ENCODE peak calls at places on chromosome 19, in eight cellular contexts. L is cardiac fibroblast; V is stimulated activated CD8-positive, alpha-beta memory T cell treated with anti-CD3 and anti-CD28 coated beads, Interleukin-2, amount 100 ng/mL, for 1 hour; M is SK-N-DZ; J is activated CD8-positive, alpha-beta memory T cell treated with anti-CD3 and anti-CD28 coated beads for 1 hour; W is right cardiac atrium; U is NCI-H1105; S is prostate gland. A is an unnamed sample.

GRCh38 chr19:52963229-52963760 is 614 bp upstream of the ZNF816 start:
- DNase-seq in U (peak), S (peak), J (no peak), L (no peak), V (no peak), M (peak), W (no peak), A (no peak)

GRCh38 chr19:13993554-13994308 is 12.4 kb downstream of the RFX1 start:
- DNase-seq in J (no peak), V (no peak), M (peak), L (no peak), W (no peak), U (no peak), S (no peak), A (no peak)

GRCh38 chr19:7257148-7258041 is 36.8 kb downstream of the INSR start:
- DNase-seq in V (no peak), L (peak), M (peak), S (peak), U (no peak), W (peak), J (no peak), A (peak)

GRCh38 chr19:17902701-17903100 is 30.1 kb upstream of the CCDC124 start:
- DNase-seq in L (peak), M (no peak), U (no peak), V (no peak), S (no peak), J (no peak), W (no peak), A (peak)

GRCh38 chr19:55385749-55386514 is at the start of gene RPL28:
- DNase-seq in S (peak), V (peak), L (peak), J (peak), U (peak), M (peak), W (peak), A (peak)

GRCh38 chr19:56837492-56837891 is 3.0 kb downstream of the PEG3 start:
- DNase-seq in J (no peak), W (peak), S (peak), L (no peak), U (no peak), V (no peak), M (peak), A (peak)

GRCh38 chr19:39138221-39139211 is 12.9 kb downstream of the PAK4 start:
- DNase-seq in S (no peak), M (no peak), J (no peak), W (no peak), V (no peak), U (peak), L (no peak), A (no peak)

GRCh38 chr19:43432866-43433673 is 18.4 kb downstream of the TEX101 start:
- DNase-seq in U (peak), V (peak), S (peak), L (peak), W (peak), M (peak), J (peak), A (peak)

GRCh38 chr19:46984077-46985010 is 35.3 kb upstream of the NPAS1 start:
- DNase-seq in J (no peak), S (no peak), W (no peak), M (peak), U (peak), L (peak), V (no peak), A (peak)